ENCODE peak calls at places on chromosomes 3 and 15, in six cellular contexts. One of them, this sample, is unnamed.

GRCh38 chr3:42731476-42732195 is 29.0 kb upstream of the HHATL start:
- DNase-seq in mesenchymal stem cell: no peak
- DNase-seq in fibroblast of villous mesenchyme: no peak
- DNase-seq in activated B cell treated with CpG ODN at 0.5 μM for 24 hours: no peak
- DNase-seq in left cardiac atrium: no peak
- DNase-seq in AG20443: no peak
- DNase-seq in this sample: no peak

GRCh38 chr15:42202653-42203052 is 5.5 kb downstream of the VPS39 start:
- DNase-seq in activated B cell treated with CpG ODN at 0.5 μM for 24 hours: no peak
- DNase-seq in AG20443: no peak
- DNase-seq in fibroblast of villous mesenchyme: no peak
- DNase-seq in mesenchymal stem cell: no peak
- DNase-seq in left cardiac atrium: no peak
- DNase-seq in this sample: no peak

GRCh38 chr15:75063338-75063737 is 39.9 kb downstream of the PPCDC start:
- DNase-seq in left cardiac atrium: no peak
- DNase-seq in activated B cell treated with CpG ODN at 0.5 μM for 24 hours: no peak
- DNase-seq in fibroblast of villous mesenchyme: peak; percentile 96
- DNase-seq in mesenchymal stem cell: peak; percentile 89
- DNase-seq in AG20443: no peak
- DNase-seq in this sample: no peak

GRCh38 chr15:73233623-73234022 is 135.1 kb downstream of the HCN4 start:
- DNase-seq in AG20443: no peak
- DNase-seq in mesenchymal stem cell: peak; percentile 62
- DNase-seq in activated B cell treated with CpG ODN at 0.5 μM for 24 hours: no peak
- DNase-seq in fibroblast of villous mesenchyme: peak; percentile 30
- DNase-seq in left cardiac atrium: no peak
- DNase-seq in this sample: no peak

GRCh38 chr3:42122261-42123011 is 31.3 kb downstream of the TRAK1 start:
- DNase-seq in left cardiac atrium: no peak
- DNase-seq in activated B cell treated with CpG ODN at 0.5 μM for 24 hours: no peak
- DNase-seq in mesenchymal stem cell: no peak
- DNase-seq in fibroblast of villous mesenchyme: no peak
- DNase-seq in AG20443: peak; percentile 84
- DNase-seq in this sample: no peak

GRCh38 chr3:32836601-32837000 is 18.8 kb downstream of the TRIM71 start:
- DNase-seq in fibroblast of villous mesenchyme: no peak
- DNase-seq in activated B cell treated with CpG ODN at 0.5 μM for 24 hours: no peak
- DNase-seq in mesenchymal stem cell: no peak
- DNase-seq in AG20443: no peak
- DNase-seq in left cardiac atrium: no peak
- DNase-seq in this sample: no peak

GRCh38 chr3:146404451-146404850 is 64.9 kb downstream of the PLSCR2 start:
- DNase-seq in left cardiac atrium: no peak
- DNase-seq in activated B cell treated with CpG ODN at 0.5 μM for 24 hours: no peak
- DNase-seq in AG20443: no peak
- DNase-seq in mesenchymal stem cell: no peak
- DNase-seq in fibroblast of villous mesenchyme: no peak
- DNase-seq in this sample: no peak

GRCh38 chr15:56953790-56954189 is 35.3 kb downstream of the TCF12 start:
- DNase-seq in activated B cell treated with CpG ODN at 0.5 μM for 24 hours: no peak
- DNase-seq in AG20443: no peak
- DNase-seq in left cardiac atrium: no peak
- DNase-seq in fibroblast of villous mesenchyme: no peak
- DNase-seq in mesenchymal stem cell: no peak
- DNase-seq in this sample: no peak

GRCh38 chr3:4731543-4732111 is 238.5 kb downstream of the ITPR1 start:
- DNase-seq in left cardiac atrium: no peak
- DNase-seq in AG20443: no peak
- DNase-seq in mesenchymal stem cell: no peak
- DNase-seq in activated B cell treated with CpG ODN at 0.5 μM for 24 hours: no peak
- DNase-seq in fibroblast of villous mesenchyme: no peak
- DNase-seq in this sample: no peak

GRCh38 chr3:34107669-34108068 is 309.2 kb downstream of the PDCD6IP start:
- DNase-seq in left cardiac atrium: no peak
- DNase-seq in fibroblast of villous mesenchyme: no peak
- DNase-seq in mesenchymal stem cell: no peak
- DNase-seq in activated B cell treated with CpG ODN at 0.5 μM for 24 hours: no peak
- DNase-seq in AG20443: no peak
- DNase-seq in this sample: no peak

GRCh38 chr15:75452364-75452967 is 976 bp upstream of the SIN3A start:
- DNase-seq in left cardiac atrium: peak; percentile 90
- DNase-seq in AG20443: peak; percentile 53
- DNase-seq in activated B cell treated with CpG ODN at 0.5 μM for 24 hours: peak; percentile 57
- DNase-seq in mesenchymal stem cell: peak; percentile 91
- DNase-seq in fibroblast of villous mesenchyme: peak; percentile 79
- DNase-seq in this sample: peak; percentile 51

GRCh38 chr3:46959169-46959515 is 17.4 kb downstream of the CCDC12 start:
- DNase-seq in left cardiac atrium: no peak
- DNase-seq in mesenchymal stem cell: no peak
- DNase-seq in AG20443: no peak
- DNase-seq in fibroblast of villous mesenchyme: peak; percentile 78
- DNase-seq in activated B cell treated with CpG ODN at 0.5 μM for 24 hours: no peak
- DNase-seq in this sample: no peak

GRCh38 chr15:101070502-101071273 is 151.5 kb downstream of the LRRK1 start:
- DNase-seq in mesenchymal stem cell: peak; percentile 95
- DNase-seq in fibroblast of villous mesenchyme: peak; percentile 94
- DNase-seq in activated B cell treated with CpG ODN at 0.5 μM for 24 hours: no peak
- DNase-seq in left cardiac atrium: peak; percentile 66
- DNase-seq in AG20443: peak; percentile 76
- DNase-seq in this sample: no peak

GRCh38 chr3:119580148-119580760 is 962 bp downstream of the ADPRH start:
- DNase-seq in activated B cell treated with CpG ODN at 0.5 μM for 24 hours: peak; percentile 42
- DNase-seq in AG20443: peak; percentile 33
- DNase-seq in mesenchymal stem cell: no peak
- DNase-seq in left cardiac atrium: peak; percentile 40
- DNase-seq in fibroblast of villous mesenchyme: no peak
- DNase-seq in this sample: no peak

GRCh38 chr3:187567741-187568140 is 102.5 kb downstream of the SST start:
- DNase-seq in mesenchymal stem cell: peak; percentile 40
- DNase-seq in AG20443: peak; percentile 75
- DNase-seq in left cardiac atrium: no peak
- DNase-seq in fibroblast of villous mesenchyme: peak; percentile 69
- DNase-seq in activated B cell treated with CpG ODN at 0.5 μM for 24 hours: no peak
- DNase-seq in this sample: no peak

GRCh38 chr15:84552896-84553295 is 47.9 kb upstream of the ZSCAN2 start:
- DNase-seq in AG20443: peak; percentile 58
- DNase-seq in fibroblast of villous mesenchyme: no peak
- DNase-seq in left cardiac atrium: no peak
- DNase-seq in activated B cell treated with CpG ODN at 0.5 μM for 24 hours: no peak
- DNase-seq in mesenchymal stem cell: peak; percentile 30
- DNase-seq in this sample: no peak

GRCh38 chr3:40691598-40691905 is 166.8 kb downstream of the ZNF621 start:
- DNase-seq in mesenchymal stem cell: no peak
- DNase-seq in activated B cell treated with CpG ODN at 0.5 μM for 24 hours: no peak
- DNase-seq in left cardiac atrium: no peak
- DNase-seq in AG20443: no peak
- DNase-seq in fibroblast of villous mesenchyme: no peak
- DNase-seq in this sample: no peak